ENCODE peak calls at places on chromosomes 6 and 20, in four cellular contexts. One of them, this sample, is unnamed.

GRCh38 chr6:79631800-79632172 is 657 bp downstream of the SH3BGRL2 start:
- DNase-seq in activated T-helper 1 cell treated with anti-CD3 and anti-CD28 coated beads, Interleukin-12 subunit alpha, Interleukin-12 subunit beta, Interleukin-2, Interleukin-4 antibody, amounts not matched to agents 30 ng/mL and 10 ng/mL and 1 ng/mL, durations not matched to agents 14 hours and 24 hours and 36 hours: no peak
- DNase-seq in dorsolateral prefrontal cortex: no peak
- DNase-seq in Ammon's horn: no peak
- DNase-seq in this sample: no peak

GRCh38 chr20:32140603-32141002 is 31.1 kb downstream of the TM9SF4 start:
- DNase-seq in Ammon's horn: no peak
- DNase-seq in dorsolateral prefrontal cortex: no peak
- DNase-seq in activated T-helper 1 cell treated with anti-CD3 and anti-CD28 coated beads, Interleukin-12 subunit alpha, Interleukin-12 subunit beta, Interleukin-2, Interleukin-4 antibody, amounts not matched to agents 30 ng/mL and 10 ng/mL and 1 ng/mL, durations not matched to agents 14 hours and 24 hours and 36 hours: no peak
- DNase-seq in this sample: no peak

GRCh38 chr6:7276199-7276524 is 36.8 kb downstream of the SSR1 start:
- DNase-seq in dorsolateral prefrontal cortex: no peak
- DNase-seq in activated T-helper 1 cell treated with anti-CD3 and anti-CD28 coated beads, Interleukin-12 subunit alpha, Interleukin-12 subunit beta, Interleukin-2, Interleukin-4 antibody, amounts not matched to agents 30 ng/mL and 10 ng/mL and 1 ng/mL, durations not matched to agents 14 hours and 24 hours and 36 hours: no peak
- DNase-seq in Ammon's horn: no peak
- DNase-seq in this sample: no peak

GRCh38 chr6:109579361-109579760 is 96.3 kb upstream of the ZBTB24 start:
- DNase-seq in activated T-helper 1 cell treated with anti-CD3 and anti-CD28 coated beads, Interleukin-12 subunit alpha, Interleukin-12 subunit beta, Interleukin-2, Interleukin-4 antibody, amounts not matched to agents 30 ng/mL and 10 ng/mL and 1 ng/mL, durations not matched to agents 14 hours and 24 hours and 36 hours: no peak
- DNase-seq in dorsolateral prefrontal cortex: no peak
- DNase-seq in Ammon's horn: no peak
- DNase-seq in this sample: no peak

GRCh38 chr6:42013134-42013516 is 37.2 kb upstream of the TAF8 start:
- DNase-seq in Ammon's horn: no peak
- DNase-seq in activated T-helper 1 cell treated with anti-CD3 and anti-CD28 coated beads, Interleukin-12 subunit alpha, Interleukin-12 subunit beta, Interleukin-2, Interleukin-4 antibody, amounts not matched to agents 30 ng/mL and 10 ng/mL and 1 ng/mL, durations not matched to agents 14 hours and 24 hours and 36 hours: no peak
- DNase-seq in dorsolateral prefrontal cortex: no peak
- DNase-seq in this sample: no peak

GRCh38 chr6:166168616-166169548 is 1.2 kb upstream of the TBXT start:
- DNase-seq in Ammon's horn: no peak
- DNase-seq in dorsolateral prefrontal cortex: no peak
- DNase-seq in activated T-helper 1 cell treated with anti-CD3 and anti-CD28 coated beads, Interleukin-12 subunit alpha, Interleukin-12 subunit beta, Interleukin-2, Interleukin-4 antibody, amounts not matched to agents 30 ng/mL and 10 ng/mL and 1 ng/mL, durations not matched to agents 14 hours and 24 hours and 36 hours: no peak
- DNase-seq in this sample: no peak

GRCh38 chr6:113607821-113608545 is 249.2 kb upstream of the MARCKS start:
- DNase-seq in activated T-helper 1 cell treated with anti-CD3 and anti-CD28 coated beads, Interleukin-12 subunit alpha, Interleukin-12 subunit beta, Interleukin-2, Interleukin-4 antibody, amounts not matched to agents 30 ng/mL and 10 ng/mL and 1 ng/mL, durations not matched to agents 14 hours and 24 hours and 36 hours: no peak
- DNase-seq in Ammon's horn: no peak
- DNase-seq in dorsolateral prefrontal cortex: no peak
- DNase-seq in this sample: no peak

GRCh38 chr20:3667434-3668037 is 4.3 kb upstream of the GFRA4 start:
- DNase-seq in dorsolateral prefrontal cortex: no peak
- DNase-seq in activated T-helper 1 cell treated with anti-CD3 and anti-CD28 coated beads, Interleukin-12 subunit alpha, Interleukin-12 subunit beta, Interleukin-2, Interleukin-4 antibody, amounts not matched to agents 30 ng/mL and 10 ng/mL and 1 ng/mL, durations not matched to agents 14 hours and 24 hours and 36 hours: no peak
- DNase-seq in Ammon's horn: no peak
- DNase-seq in this sample: peak; percentile 14

GRCh38 chr6:128600397-128600951 is 80.1 kb upstream of the PTPRK start:
- DNase-seq in dorsolateral prefrontal cortex: no peak
- DNase-seq in activated T-helper 1 cell treated with anti-CD3 and anti-CD28 coated beads, Interleukin-12 subunit alpha, Interleukin-12 subunit beta, Interleukin-2, Interleukin-4 antibody, amounts not matched to agents 30 ng/mL and 10 ng/mL and 1 ng/mL, durations not matched to agents 14 hours and 24 hours and 36 hours: no peak
- DNase-seq in Ammon's horn: peak; percentile 34
- DNase-seq in this sample: no peak

GRCh38 chr20:11018668-11019170 is 344.9 kb upstream of the JAG1 start:
- DNase-seq in activated T-helper 1 cell treated with anti-CD3 and anti-CD28 coated beads, Interleukin-12 subunit alpha, Interleukin-12 subunit beta, Interleukin-2, Interleukin-4 antibody, amounts not matched to agents 30 ng/mL and 10 ng/mL and 1 ng/mL, durations not matched to agents 14 hours and 24 hours and 36 hours: no peak
- DNase-seq in dorsolateral prefrontal cortex: no peak
- DNase-seq in Ammon's horn: no peak
- DNase-seq in this sample: no peak

GRCh38 chr6:167998206-167998605 is 735 bp downstream of the KIF25 start:
- DNase-seq in dorsolateral prefrontal cortex: no peak
- DNase-seq in Ammon's horn: no peak
- DNase-seq in activated T-helper 1 cell treated with anti-CD3 and anti-CD28 coated beads, Interleukin-12 subunit alpha, Interleukin-12 subunit beta, Interleukin-2, Interleukin-4 antibody, amounts not matched to agents 30 ng/mL and 10 ng/mL and 1 ng/mL, durations not matched to agents 14 hours and 24 hours and 36 hours: no peak
- DNase-seq in this sample: no peak

GRCh38 chr6:150541587-150541986 is 58.1 kb upstream of the PLEKHG1 start:
- DNase-seq in activated T-helper 1 cell treated with anti-CD3 and anti-CD28 coated beads, Interleukin-12 subunit alpha, Interleukin-12 subunit beta, Interleukin-2, Interleukin-4 antibody, amounts not matched to agents 30 ng/mL and 10 ng/mL and 1 ng/mL, durations not matched to agents 14 hours and 24 hours and 36 hours: no peak
- DNase-seq in Ammon's horn: no peak
- DNase-seq in dorsolateral prefrontal cortex: no peak
- DNase-seq in this sample: no peak

GRCh38 chr6:21826460-21826859 is 232.9 kb downstream of the SOX4 start:
- DNase-seq in Ammon's horn: no peak
- DNase-seq in activated T-helper 1 cell treated with anti-CD3 and anti-CD28 coated beads, Interleukin-12 subunit alpha, Interleukin-12 subunit beta, Interleukin-2, Interleukin-4 antibody, amounts not matched to agents 30 ng/mL and 10 ng/mL and 1 ng/mL, durations not matched to agents 14 hours and 24 hours and 36 hours: no peak
- DNase-seq in dorsolateral prefrontal cortex: no peak
- DNase-seq in this sample: no peak

GRCh38 chr6:130215526-130215925 is 7.2 kb downstream of the SAMD3 start:
- DNase-seq in dorsolateral prefrontal cortex: no peak
- DNase-seq in activated T-helper 1 cell treated with anti-CD3 and anti-CD28 coated beads, Interleukin-12 subunit alpha, Interleukin-12 subunit beta, Interleukin-2, Interleukin-4 antibody, amounts not matched to agents 30 ng/mL and 10 ng/mL and 1 ng/mL, durations not matched to agents 14 hours and 24 hours and 36 hours: peak; percentile 49
- DNase-seq in Ammon's horn: no peak
- DNase-seq in this sample: no peak

GRCh38 chr20:53678315-53678989 is 84.8 kb upstream of the ZNF217 start:
- DNase-seq in Ammon's horn: no peak
- DNase-seq in dorsolateral prefrontal cortex: no peak
- DNase-seq in activated T-helper 1 cell treated with anti-CD3 and anti-CD28 coated beads, Interleukin-12 subunit alpha, Interleukin-12 subunit beta, Interleukin-2, Interleukin-4 antibody, amounts not matched to agents 30 ng/mL and 10 ng/mL and 1 ng/mL, durations not matched to agents 14 hours and 24 hours and 36 hours: no peak
- DNase-seq in this sample: no peak

GRCh38 chr20:41344938-41345728 is 4.5 kb downstream of the LPIN3 start:
- DNase-seq in dorsolateral prefrontal cortex: no peak
- DNase-seq in Ammon's horn: no peak
- DNase-seq in activated T-helper 1 cell treated with anti-CD3 and anti-CD28 coated beads, Interleukin-12 subunit alpha, Interleukin-12 subunit beta, Interleukin-2, Interleukin-4 antibody, amounts not matched to agents 30 ng/mL and 10 ng/mL and 1 ng/mL, durations not matched to agents 14 hours and 24 hours and 36 hours: no peak
- DNase-seq in this sample: no peak

GRCh38 chr6:13406781-13407180 is 78.4 kb upstream of the TBC1D7 start:
- DNase-seq in dorsolateral prefrontal cortex: no peak
- DNase-seq in activated T-helper 1 cell treated with anti-CD3 and anti-CD28 coated beads, Interleukin-12 subunit alpha, Interleukin-12 subunit beta, Interleukin-2, Interleukin-4 antibody, amounts not matched to agents 30 ng/mL and 10 ng/mL and 1 ng/mL, durations not matched to agents 14 hours and 24 hours and 36 hours: no peak
- DNase-seq in Ammon's horn: peak; percentile 76
- DNase-seq in this sample: no peak

GRCh38 chr6:121573466-121573865 is 138.0 kb downstream of the GJA1 start:
- DNase-seq in Ammon's horn: no peak
- DNase-seq in dorsolateral prefrontal cortex: no peak
- DNase-seq in activated T-helper 1 cell treated with anti-CD3 and anti-CD28 coated beads, Interleukin-12 subunit alpha, Interleukin-12 subunit beta, Interleukin-2, Interleukin-4 antibody, amounts not matched to agents 30 ng/mL and 10 ng/mL and 1 ng/mL, durations not matched to agents 14 hours and 24 hours and 36 hours: no peak
- DNase-seq in this sample: no peak

GRCh38 chr6:3260772-3261517 is 2.2 kb downstream of the PSMG4 start:
- DNase-seq in activated T-helper 1 cell treated with anti-CD3 and anti-CD28 coated beads, Interleukin-12 subunit alpha, Interleukin-12 subunit beta, Interleukin-2, Interleukin-4 antibody, amounts not matched to agents 30 ng/mL and 10 ng/mL and 1 ng/mL, durations not matched to agents 14 hours and 24 hours and 36 hours: no peak
- DNase-seq in Ammon's horn: no peak
- DNase-seq in dorsolateral prefrontal cortex: no peak
- DNase-seq in this sample: no peak